ENCODE peak calls at places on chromosome 2, in four cellular contexts. P is adrenal gland, G is heart left ventricle, L is uterus. A is an unnamed sample. For H3K4me1, the result is how much of the 10 kb centered on the place peaks cover.

GRCh38 chr2:69416147-69416546 is 21.1 kb downstream of the NFU1 start:
- DNase-seq in P (no peak), G (no peak), L (no peak), A (no peak)

GRCh38 chr2:125643585-125643984 is 1012.4 kb upstream of the GYPC start:
- DNase-seq in P (no peak), G (no peak), L (no peak), A (no peak)

GRCh38 chr2:238632181-238633060 is 205.7 kb downstream of the ASB1 start:
- DNase-seq in P (no peak), G (no peak), L (no peak), A (no peak)

GRCh38 chr2:10414000-10414451 is 34.1 kb downstream of the ODC1 start:
- DNase-seq in P (no peak), G (no peak), L (no peak), A (no peak)

GRCh38 chr2:62176771-62177170 is 19.1 kb upstream of the B3GNT2 start:
- DNase-seq in P (no peak), G (no peak), L (no peak), A (no peak)

GRCh38 chr2:52386433-52386832 is 1354.5 kb upstream of the NRXN1 start:
- DNase-seq in P (no peak), G (no peak), L (no peak), A (no peak)

GRCh38 chr2:112811841-112812306 is 24.7 kb downstream of the IL1B start:
- DNase-seq in P (no peak), G (no peak), L (peak), A (no peak)

GRCh38 chr2:88692187-88692586 is 714 bp downstream of the RPIA start:
- DNase-seq in P (no peak), G (peak), L (no peak), A (peak)

GRCh38 chr2:203164311-203164935 is 74.4 kb upstream of the CYP20A1 start:
- DNase-seq in P (no peak), G (no peak), L (no peak), A (no peak)

GRCh38 chr2:42947809-42948595 is 155.6 kb upstream of the HAAO start:
- DNase-seq in P (no peak), G (no peak), L (no peak), A (no peak)

GRCh38 chr2:212530991-212531390 is 7.6 kb downstream of the ERBB4 start:
- DNase-seq in P (no peak), G (no peak), L (no peak), A (no peak)

GRCh38 chr2:9206991-9207640 is 504 bp downstream of the ASAP2 start:
- DNase-seq in P (peak), G (peak), L (peak), A (peak)

GRCh38 chr2:161905389-161906046 is 168.5 kb downstream of the DPP4 start:
- DNase-seq in P (no peak), G (no peak), L (no peak), A (no peak)

GRCh38 chr2:71609958-71610357 is 156.6 kb downstream of the DYSF start:
- DNase-seq in P (no peak), G (no peak), L (no peak), A (no peak)

GRCh38 chr2:45210466-45211195 is 201.4 kb upstream of the SIX2 start:
- DNase-seq in P (no peak), G (no peak), L (no peak), A (no peak)

GRCh38 chr2:105803337-105803736 is 58.6 kb downstream of the NCK2 start:
- DNase-seq in P (no peak), G (no peak), L (no peak), A (no peak)

GRCh38 chr2:17615728-17616351 is 75.3 kb downstream of the VSNL1 start:
- DNase-seq in P (no peak), G (no peak), L (no peak), A (no peak)

GRCh38 chr2:42934568-42935258 is 142.3 kb upstream of the HAAO start:
- DNase-seq in P (no peak), G (no peak), L (no peak), A (no peak)

GRCh38 chr2:187541086-187542085 is 12.8 kb downstream of the TFPI start:
- DNase-seq in P (no peak), G (no peak), L (peak), A (no peak)

GRCh38 chr2:28360742-28361293 is 31.8 kb upstream of the FOSL2 start:
- DNase-seq in P (no peak), G (peak), L (peak), A (peak)

GRCh38 chr2:131027566-131028528 is 65.4 kb downstream of the FAM168B start:
- DNase-seq in P (no peak), G (no peak), L (no peak), A (no peak)

GRCh38 chr2:3280197-3280596 is 97.4 kb downstream of the EIPR1 start:
- DNase-seq in P (no peak), G (no peak), L (no peak), A (no peak)

GRCh38 chr2:25877431-25878360 is 591 bp downstream of the ASXL2 start:
- DNase-seq in P (peak), G (peak), L (peak), A (peak)

GRCh38 chr2:240638517-240639160 is 13.4 kb downstream of the GPR35 start:
- DNase-seq in P (no peak), G (no peak), L (no peak), A (peak)

GRCh38 chr2:115386465-115386864 is 944.0 kb downstream of the DPP10 start:
- DNase-seq in P (no peak), G (no peak), L (no peak), A (no peak)

GRCh38 chr2:56132138-56132537 is 51.7 kb upstream of the CCDC85A start:
- DNase-seq in P (no peak), G (no peak), L (no peak), A (no peak)

GRCh38 chr2:235779444-235779896 is 285.6 kb downstream of the AGAP1 start:
- DNase-seq in P (peak), G (peak), L (peak), A (peak)

GRCh38 chr2:69036926-69037325 is 23.9 kb downstream of the ANTXR1 start:
- DNase-seq in P (no peak), G (no peak), L (no peak), A (no peak)

GRCh38 chr2:96084006-96084857 is 32.1 kb downstream of the ADRA2B start:
- DNase-seq in P (peak), G (no peak), L (no peak), A (no peak)

GRCh38 chr2:222796413-222797103 is 64.3 kb upstream of the ACSL3 start:
- DNase-seq in P (no peak), G (peak), L (no peak), A (no peak)

GRCh38 chr2:228507870-228508269 is 326.4 kb upstream of the SPHKAP start:
- DNase-seq in P (no peak), G (no peak), L (no peak), A (no peak)

GRCh38 chr2:80592106-80592505 is 287.6 kb upstream of the LRRTM1 start:
- DNase-seq in P (no peak), G (no peak), L (no peak), A (no peak)

GRCh38 chr2:200962821-200963128 is 685 bp downstream of the ORC2 start:
- DNase-seq in P (no peak), G (peak), L (no peak), A (no peak)

GRCh38 chr2:171289938-171290480 is 129.3 kb upstream of the TLK1 start:
- DNase-seq in P (no peak), G (no peak), L (no peak), A (no peak)

GRCh38 chr2:135009339-135009738 is 37.9 kb downstream of the MAP3K19 start:
- DNase-seq in P (no peak), G (no peak), L (no peak), A (no peak)

GRCh38 chr2:205461169-205461568 is 221.1 kb upstream of the NRP2 start:
- DNase-seq in P (no peak), G (no peak), L (no peak), A (no peak)
- H3K4me3 ChIP-seq in P (no peak), G (no peak), L (no peak), A (no peak)

GRCh38 chr2:20612835-20613341 is 38.0 kb downstream of the HS1BP3 start:
- DNase-seq in P (no peak), G (no peak), L (no peak), A (peak)

GRCh38 chr2:20609349-20609994 is 41.4 kb downstream of the HS1BP3 start:
- DNase-seq in P (peak), G (no peak), L (peak), A (no peak)

GRCh38 chr2:20611844-20612356 is 39.0 kb downstream of the HS1BP3 start:
- DNase-seq in P (no peak), G (no peak), L (no peak), A (peak)

GRCh38 chr2:20609995-20610357 is 40.9 kb downstream of the HS1BP3 start:
- DNase-seq in P (no peak), G (no peak), L (no peak), A (no peak)

GRCh38 chr2:20611077-20611843 is 39.6 kb downstream of the HS1BP3 start:
- DNase-seq in P (no peak), G (peak), L (peak), A (peak)
- H3K4me1 ChIP-seq in P (under half), G (half or more), L (under half), A (half or more)

DNA sequence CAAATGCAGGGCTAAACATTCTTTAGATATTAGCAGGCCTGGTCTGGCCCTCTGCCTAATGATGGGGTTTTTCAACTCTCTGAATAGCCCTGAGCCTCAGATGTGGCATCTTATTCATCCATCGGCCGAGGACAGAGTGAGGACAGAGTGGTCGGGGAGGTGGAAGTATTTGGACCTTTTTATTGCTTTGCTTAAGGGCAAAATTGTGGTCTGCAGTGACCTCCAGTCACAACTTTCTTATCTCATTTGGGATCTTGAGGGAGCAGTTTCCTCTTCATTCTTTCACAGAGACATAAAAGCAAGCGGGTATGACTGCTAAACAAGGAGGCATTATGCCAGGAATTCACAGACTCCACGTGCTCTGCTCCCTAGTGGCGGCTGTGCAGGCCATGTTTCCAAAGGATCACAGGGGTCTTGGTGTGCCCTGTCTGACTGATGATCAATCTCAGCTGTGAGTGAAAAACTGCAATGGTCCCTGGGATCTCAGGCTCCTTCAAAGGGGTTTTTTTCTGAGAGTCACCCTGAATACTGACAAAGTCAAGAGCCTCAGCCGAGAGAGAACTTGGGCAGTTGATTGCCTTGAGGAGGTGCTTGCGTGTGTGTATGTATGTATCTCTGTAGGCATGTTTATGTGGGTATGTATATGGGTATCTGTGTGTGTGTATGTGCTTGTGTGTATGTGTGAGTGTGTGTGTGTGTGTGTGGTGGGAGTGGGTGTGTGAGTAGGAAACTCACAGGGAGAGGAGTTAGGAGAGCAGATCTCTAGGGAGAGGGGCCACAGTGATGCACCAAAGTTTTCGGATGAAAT is 47.6 kb downstream of the RAPGEF4 start:
- DNase-seq in P (no peak), G (no peak), L (no peak), A (no peak)
- TF ChIP-seq CTCF in P (no peak), G (no peak), L (no peak), A (no peak)

GRCh38 chr2:178863130-178863855 is 56.1 kb upstream of the TTN start:
- DNase-seq in P (no peak), G (no peak), L (no peak), A (no peak)
- H3K4me3 ChIP-seq in P (no peak), G (no peak), L (peak), A (peak)

GRCh38 chr2:16298866-16299265 is 358.5 kb downstream of the MYCN start:
- DNase-seq in P (no peak), G (no peak), L (no peak), A (no peak)
- H3K4me1 ChIP-seq in P (under half), G (under half), L (under half), A (under half)

A was measured in psoas muscle.